ENCODE peak calls at places on chromosomes 5 and 9, in four cellular contexts. H, Y, N and M are unnamed samples.

GRCh38 chr5:89864941-89865340 is 544.6 kb downstream of the CETN3 start:
- DNase-seq in H (no peak), N (no peak), Y (no peak), M (no peak)

GRCh38 chr5:37860206-37860605 is 20.4 kb upstream of the GDNF start:
- DNase-seq in H (no peak), Y (no peak), N (no peak), M (no peak)

GRCh38 chr9:114307323-114308250 is 15.3 kb upstream of the ORM1 start:
- DNase-seq in H (peak; percentile 48), N (no peak), Y (no peak), M (no peak)

GRCh38 chr5:176849611-176850227 is 39.4 kb downstream of the UNC5A start:
- DNase-seq in H (no peak), N (peak; percentile 8), Y (no peak), M (no peak)

GRCh38 chr5:81789033-81789432 is 38.1 kb upstream of the SSBP2 start:
- DNase-seq in Y (no peak), N (no peak), H (peak; percentile 25), M (no peak)

GRCh38 chr9:14056235-14056930 is 257.6 kb downstream of the NFIB start:
- DNase-seq in N (no peak), H (no peak), Y (no peak), M (no peak)

GRCh38 chr9:132367613-132368305 is 13.0 kb upstream of the SETX start:
- DNase-seq in N (no peak), Y (no peak), H (no peak), M (no peak)

GRCh38 chr5:152560508-152561137 is 155.5 kb upstream of the NMUR2 start:
- DNase-seq in N (peak; percentile 74), Y (peak; percentile 61), H (peak; percentile 66), M (peak; percentile 50)

GRCh38 chr5:103541114-103541513 is 21.5 kb downstream of the NUDT12 start:
- DNase-seq in Y (no peak), H (no peak), N (no peak), M (no peak)